ENCODE peak calls at places on chromosomes 1 and 21, in ten cellular contexts. C, L, Z, A, P, D, B, S, U and J are unnamed samples.

GRCh38 chr1:205226868-205227583 is 720 bp upstream of the TMCC2 start:
- DNase-seq in C (peak; percentile 51), L (peak; percentile 41), Z (no peak), A (peak; percentile 44), P (no peak), D (peak; percentile 27), B (no peak), S (peak; percentile 48), U (no peak), J (no peak)

GRCh38 chr1:54051936-54052469 is 1.0 kb downstream of the TMEM59 start:
- DNase-seq in C (peak; percentile 23), L (peak; percentile 14), Z (no peak), A (no peak), P (no peak), D (peak; percentile 30), B (no peak), S (no peak), U (no peak), J (peak; percentile 24)

GRCh38 chr1:211735208-211736170 is 60.1 kb upstream of the NEK2 start:
- DNase-seq in C (peak; percentile 97), L (peak; percentile 86), Z (peak; percentile 96), A (peak; percentile 95), P (no peak), D (peak; percentile 23), B (peak; percentile 64), S (no peak), U (no peak), J (no peak)

GRCh38 chr1:115671176-115672062 is 29.6 kb downstream of the VANGL1 start:
- DNase-seq in C (peak; percentile 34), L (peak; percentile 67), Z (no peak), A (peak; percentile 50), P (no peak), D (no peak), B (no peak), S (no peak), U (no peak), J (peak; percentile 62)

GRCh38 chr1:40305451-40305850 is 11.6 kb downstream of the COL9A2 start:
- DNase-seq in C (peak; percentile 41), L (no peak), Z (no peak), A (no peak), P (peak; percentile 16), D (peak; percentile 63), B (no peak), S (peak; percentile 50), U (no peak), J (no peak)

GRCh38 chr1:15341634-15342375 is 67.9 kb upstream of the EFHD2 start:
- DNase-seq in C (peak; percentile 75), L (peak; percentile 72), Z (no peak), A (peak; percentile 55), P (no peak), D (no peak), B (no peak), S (no peak), U (peak; percentile 13), J (no peak)

GRCh38 chr1:244963231-244963826 is 99.0 kb upstream of the HNRNPU start:
- DNase-seq in C (no peak), L (peak; percentile 8), Z (no peak), A (no peak), P (no peak), D (no peak), B (no peak), S (no peak), U (no peak), J (no peak)

GRCh38 chr1:67575861-67576260 is 109.1 kb upstream of the GADD45A start:
- DNase-seq in C (peak; percentile 81), L (peak; percentile 78), Z (no peak), A (no peak), P (no peak), D (no peak), B (no peak), S (no peak), U (no peak), J (no peak)

GRCh38 chr1:172499636-172500141 is 33.3 kb upstream of the SUCO start:
- DNase-seq in C (peak; percentile 46), L (no peak), Z (no peak), A (peak; percentile 56), P (no peak), D (no peak), B (no peak), S (peak; percentile 33), U (no peak), J (no peak)

GRCh38 chr21:27569831-27570230 is 602.9 kb upstream of the ADAMTS5 start:
- DNase-seq in C (peak; percentile 64), L (no peak), Z (no peak), A (no peak), P (no peak), D (no peak), B (no peak), S (no peak), U (no peak), J (no peak)

GRCh38 chr1:28973850-28974841 is 59.8 kb downstream of the EPB41 start:
- DNase-seq in C (peak; percentile 42), L (peak; percentile 44), Z (no peak), A (no peak), P (no peak), D (no peak), B (no peak), S (no peak), U (no peak), J (no peak)

GRCh38 chr1:226882631-226883409 is 12.4 kb downstream of the PSEN2 start:
- DNase-seq in C (peak; percentile 82), L (no peak), Z (no peak), A (no peak), P (no peak), D (no peak), B (no peak), S (peak; percentile 57), U (no peak), J (no peak)

GRCh38 chr21:39182484-39183271 is 573 bp downstream of the PSMG1 start:
- DNase-seq in C (peak; percentile 44), L (peak; percentile 22), Z (peak; percentile 12), A (peak; percentile 4), P (no peak), D (no peak), B (no peak), S (peak; percentile 19), U (no peak), J (no peak)

GRCh38 chr21:15534450-15534886 is 195.3 kb upstream of the USP25 start:
- DNase-seq in C (no peak), L (no peak), Z (no peak), A (no peak), P (no peak), D (no peak), B (no peak), S (no peak), U (no peak), J (no peak)

GRCh38 chr1:246549665-246550064 is 16.4 kb downstream of the TFB2M start:
- DNase-seq in C (no peak), L (no peak), Z (no peak), A (no peak), P (no peak), D (no peak), B (no peak), S (no peak), U (no peak), J (no peak)

GRCh38 chr1:223363057-223363855 is 720 bp downstream of the SUSD4 start:
- DNase-seq in C (peak; percentile 28), L (peak; percentile 17), Z (peak; percentile 26), A (peak; percentile 12), P (peak; percentile 7), D (peak; percentile 73), B (no peak), S (peak; percentile 36), U (no peak), J (peak; percentile 16)

GRCh38 chr1:203172184-203173115 is 3.2 kb downstream of the MYBPH start:
- DNase-seq in C (peak; percentile 62), L (peak; percentile 37), Z (no peak), A (peak; percentile 67), P (peak; percentile 46), D (peak; percentile 95), B (no peak), S (peak; percentile 61), U (peak; percentile 20), J (no peak)

GRCh38 chr1:220462756-220463155 is 65.2 kb upstream of the MARK1 start:
- DNase-seq in C (no peak), L (no peak), Z (no peak), A (no peak), P (no peak), D (peak; percentile 79), B (no peak), S (no peak), U (no peak), J (no peak)

GRCh38 chr1:55302972-55303371 is 87.8 kb upstream of the USP24 start:
- DNase-seq in C (no peak), L (no peak), Z (no peak), A (no peak), P (no peak), D (no peak), B (no peak), S (no peak), U (no peak), J (no peak)

GRCh38 chr1:15207031-15207828 is 39.8 kb upstream of the FHAD1 start:
- DNase-seq in C (no peak), L (no peak), Z (peak; percentile 51), A (no peak), P (no peak), D (peak; percentile 73), B (no peak), S (no peak), U (no peak), J (peak; percentile 63)

GRCh38 chr1:168766568-168766967 is 37.6 kb upstream of the DPT start:
- DNase-seq in C (no peak), L (no peak), Z (no peak), A (no peak), P (no peak), D (no peak), B (no peak), S (no peak), U (no peak), J (no peak)